ENCODE peak calls at places on chromosomes 16 and 17, in eight cellular contexts. Y is testis, A is PC-9, E is endodermal cell, D is A549, T is lower leg skin, V is retinal pigment epithelial cell, J is HCT116. X is an unnamed sample.

GRCh38 chr17:70447588-70447987 is 278.3 kb downstream of the KCNJ2 start:
- DNase-seq in Y (no peak), A (no peak), E (no peak), D (no peak), T (no peak), V (no peak), J (no peak), X (no peak)

GRCh38 chr16:77955127-77955526 is 67.2 kb upstream of the CLEC3A start:
- DNase-seq in Y (no peak), A (no peak), E (no peak), D (no peak), T (no peak), V (no peak), J (no peak), X (no peak)

GRCh38 chr16:2471016-2471652 is at the start of gene NTN3:
- DNase-seq in Y (no peak), A (no peak), E (peak), D (no peak), T (no peak), V (no peak), J (no peak), X (peak)

GRCh38 chr17:57672205-57672632 is 72.9 kb downstream of the CCDC182 start:
- DNase-seq in Y (no peak), A (no peak), E (no peak), D (no peak), T (no peak), V (no peak), J (no peak), X (peak)

GRCh38 chr17:2594657-2595085 is 1.2 kb downstream of the PAFAH1B1 start:
- DNase-seq in Y (no peak), A (no peak), E (no peak), D (peak), T (no peak), V (no peak), J (no peak), X (no peak)

GRCh38 chr16:84166796-84167695 is 19.8 kb downstream of the TAF1C start:
- DNase-seq in Y (no peak), A (no peak), E (peak), D (no peak), T (no peak), V (no peak), J (no peak), X (no peak)

GRCh38 chr16:27448531-27449433 is 46.8 kb downstream of the IL21R start:
- DNase-seq in Y (no peak), A (no peak), E (no peak), D (no peak), T (no peak), V (no peak), J (no peak), X (no peak)

GRCh38 chr16:74724820-74725549 is 24.3 kb upstream of the MLKL start:
- DNase-seq in Y (no peak), A (no peak), E (no peak), D (no peak), T (no peak), V (peak), J (no peak), X (peak)

GRCh38 chr17:76725580-76726230 is 701 bp downstream of the JMJD6 start:
- DNase-seq in Y (peak), A (no peak), E (no peak), D (peak), T (peak), V (no peak), J (no peak), X (peak)

GRCh38 chr17:42519546-42520444 is 16.2 kb upstream of the NAGLU start:
- DNase-seq in Y (peak), A (peak), E (peak), D (peak), T (peak), V (peak), J (peak), X (peak)

GRCh38 chr17:67635688-67636087 is 82.0 kb upstream of the NOL11 start:
- DNase-seq in Y (no peak), A (no peak), E (no peak), D (no peak), T (no peak), V (no peak), J (no peak), X (no peak)

GRCh38 chr16:4515611-4516233 is 22.9 kb downstream of the CDIP1 start:
- DNase-seq in Y (no peak), A (no peak), E (no peak), D (no peak), T (no peak), V (no peak), J (no peak), X (no peak)

GRCh38 chr16:83653785-83654184 is 154.0 kb upstream of the HSBP1 start:
- DNase-seq in Y (no peak), A (no peak), E (no peak), D (no peak), T (no peak), V (peak), J (no peak), X (peak)

GRCh38 chr17:57939797-57940196 is 15.4 kb downstream of the CUEDC1 start:
- DNase-seq in Y (no peak), A (no peak), E (no peak), D (no peak), T (no peak), V (no peak), J (no peak), X (no peak)

GRCh38 chr16:22191089-22191965 is 14.8 kb upstream of the EEF2K start:
- DNase-seq in Y (peak), A (peak), E (peak), D (peak), T (peak), V (peak), J (peak), X (peak)

GRCh38 chr16:22189473-22190168 is 16.5 kb upstream of the EEF2K start:
- DNase-seq in Y (peak), A (no peak), E (peak), D (no peak), T (peak), V (no peak), J (no peak), X (peak)

GRCh38 chr16:22191966-22192260 is 14.2 kb upstream of the EEF2K start:
- DNase-seq in Y (peak), A (no peak), E (no peak), D (no peak), T (no peak), V (no peak), J (no peak), X (no peak)

GRCh38 chr16:22188595-22189442 is 17.3 kb upstream of the EEF2K start:
- DNase-seq in Y (peak), A (peak), E (peak), D (peak), T (peak), V (no peak), J (peak), X (peak)

DNA sequence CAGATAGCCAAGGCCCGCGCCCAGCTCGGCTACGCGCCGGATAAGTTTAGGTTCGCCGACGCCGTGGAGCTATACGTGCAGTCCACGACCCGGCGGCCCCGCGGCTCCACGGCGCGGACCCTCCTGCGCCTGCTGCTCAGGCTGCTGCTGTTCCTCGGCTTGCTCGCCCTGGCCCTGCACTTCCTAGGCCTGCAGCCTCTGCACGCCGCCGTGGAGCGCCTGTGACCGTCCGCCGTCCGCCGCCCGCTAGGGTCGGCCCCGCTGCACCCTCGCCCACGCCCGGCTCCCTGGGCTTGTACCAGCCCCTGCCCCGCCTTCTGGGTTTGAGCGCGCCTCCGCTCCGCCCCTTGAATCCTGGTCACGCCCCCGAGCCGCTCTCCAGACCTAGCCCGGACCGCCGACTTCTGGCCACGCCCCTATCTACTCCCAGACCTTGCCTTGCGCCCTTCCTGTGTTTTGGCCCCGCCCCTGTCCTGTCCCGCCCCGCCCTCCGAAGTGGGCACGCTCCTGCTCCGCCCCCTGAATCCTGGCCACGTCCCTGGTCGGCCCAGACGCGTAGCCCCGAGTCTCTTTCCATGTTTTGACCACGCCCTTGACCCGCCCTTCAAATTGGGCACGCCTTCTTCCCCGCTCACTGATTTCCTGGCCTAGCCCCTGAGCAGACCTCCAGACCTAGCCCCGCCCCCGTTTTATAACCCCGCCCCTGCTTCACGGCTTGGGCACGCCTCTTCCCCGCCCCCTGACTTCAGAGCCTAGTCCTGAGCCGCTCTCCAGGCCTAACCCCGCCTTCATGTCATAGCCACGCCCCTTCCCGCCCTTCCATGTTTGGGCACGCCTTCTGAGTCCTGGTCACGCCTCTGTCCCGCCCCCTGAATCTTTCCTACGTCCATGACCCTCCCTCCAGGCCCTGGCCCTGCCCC is 15.6 kb upstream of the EEF2K start:
- DNase-seq in Y (peak), A (peak), E (peak), D (peak), T (peak), V (peak), J (peak), X (peak)
- TF ChIP-seq CTCF in Y (no peak), A (no peak), E (no peak), D (no peak), T (peak), V (no peak), J (no peak), X (no peak)

GRCh38 chr16:68309798-68310197 is 948 bp downstream of the SLC7A6OS start:
- DNase-seq in Y (no peak), A (no peak), E (no peak), D (no peak), T (no peak), V (no peak), J (no peak), X (no peak)

GRCh38 chr16:68310441-68311315 is at the start of the genes PRMT7 and SLC7A6OS:
- DNase-seq in Y (peak), A (peak), E (peak), D (peak), T (peak), V (no peak), J (peak), X (peak)

GRCh38 chr16:68311316-68311620 is 449 bp downstream of the PRMT7 start:
- DNase-seq in Y (no peak), A (no peak), E (no peak), D (no peak), T (no peak), V (no peak), J (no peak), X (peak)

GRCh38 chr16:68313116-68313515 is 2.3 kb downstream of the PRMT7 start:
- DNase-seq in Y (no peak), A (no peak), E (no peak), D (no peak), T (no peak), V (no peak), J (no peak), X (no peak)
- H3K4me3 ChIP-seq in Y (no peak), A (no peak), E (no peak), D (no peak), T (no peak), V (no peak), J (no peak), X (no peak)

DNA sequence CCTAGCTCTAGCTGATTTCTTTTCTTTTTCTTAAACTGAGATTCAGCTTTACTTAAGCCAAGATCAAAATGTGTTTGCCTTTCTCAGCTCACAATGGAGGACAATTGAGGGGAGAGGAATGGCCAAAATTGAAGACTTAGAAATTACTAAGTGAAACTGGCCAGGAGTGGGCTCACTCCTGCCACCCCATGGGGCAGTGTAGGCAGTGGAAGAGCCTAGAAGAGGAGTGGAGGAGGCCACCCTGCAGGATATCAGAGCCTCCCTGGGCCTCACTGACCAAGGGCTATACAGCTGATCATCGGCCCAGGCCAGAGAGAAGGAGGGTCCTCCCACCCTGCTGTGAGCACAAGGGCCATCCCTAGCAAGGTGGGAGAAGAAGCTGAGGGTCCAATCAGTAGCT is 119.8 kb downstream of the CCT6B start:
- DNase-seq in Y (no peak), A (no peak), E (no peak), D (no peak), T (no peak), V (no peak), J (no peak), X (no peak)
- TF ChIP-seq CTCF in Y (no peak), A (no peak), E (peak), D (no peak), T (no peak), V (peak), J (peak), X (no peak)

DNA sequence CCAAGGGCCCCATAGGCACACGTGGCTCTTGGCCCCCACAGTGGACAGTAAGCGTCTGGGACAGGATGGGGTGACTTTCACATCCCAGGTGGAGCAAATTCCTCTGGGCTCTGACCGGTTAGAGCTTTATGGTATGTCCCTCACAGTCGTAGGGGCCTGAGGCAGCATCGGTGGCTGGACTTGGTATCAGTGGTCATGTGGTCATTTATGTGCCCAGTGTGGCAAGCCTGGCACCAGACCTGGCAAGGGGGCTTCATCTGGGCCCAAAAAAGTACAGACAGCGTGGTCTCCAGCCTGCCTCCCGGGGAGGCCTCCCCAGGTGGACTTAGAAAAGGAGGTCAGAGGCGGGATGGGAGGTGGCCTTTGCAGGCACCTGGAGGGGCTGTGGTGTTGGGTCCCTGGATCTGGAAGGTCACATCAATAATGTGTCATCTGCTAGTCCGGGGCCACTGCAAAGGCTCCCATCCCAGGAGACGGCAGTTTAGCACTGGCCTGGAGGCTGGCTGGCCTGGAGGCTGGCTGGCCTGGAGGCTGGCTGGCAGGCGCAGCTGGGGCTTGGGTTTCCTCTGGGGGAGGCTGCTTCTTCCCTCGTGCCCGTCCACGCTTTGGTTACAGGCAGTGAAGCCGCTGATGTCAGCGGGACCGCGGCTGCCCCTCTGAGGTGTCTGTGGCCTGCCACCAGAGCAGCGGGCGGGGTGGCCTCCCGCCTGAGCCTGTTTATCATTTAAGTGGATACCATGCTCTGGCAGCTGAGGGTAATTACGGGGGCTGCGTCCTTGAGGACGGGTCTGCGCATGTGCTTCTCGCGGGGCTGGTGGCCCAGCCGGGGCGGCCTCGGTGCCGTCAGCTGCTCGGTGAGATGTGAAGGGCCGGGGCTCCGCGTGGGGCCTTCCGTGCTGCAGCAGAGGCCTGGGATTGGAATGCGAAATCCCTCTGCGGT is 20.7 kb upstream of the CBX4 start:
- DNase-seq in Y (peak), A (no peak), E (peak), D (no peak), T (no peak), V (no peak), J (no peak), X (no peak)
- H3K4me3 ChIP-seq in Y (no peak), A (no peak), E (no peak), D (no peak), T (no peak), V (no peak), J (no peak), X (no peak)

DNA sequence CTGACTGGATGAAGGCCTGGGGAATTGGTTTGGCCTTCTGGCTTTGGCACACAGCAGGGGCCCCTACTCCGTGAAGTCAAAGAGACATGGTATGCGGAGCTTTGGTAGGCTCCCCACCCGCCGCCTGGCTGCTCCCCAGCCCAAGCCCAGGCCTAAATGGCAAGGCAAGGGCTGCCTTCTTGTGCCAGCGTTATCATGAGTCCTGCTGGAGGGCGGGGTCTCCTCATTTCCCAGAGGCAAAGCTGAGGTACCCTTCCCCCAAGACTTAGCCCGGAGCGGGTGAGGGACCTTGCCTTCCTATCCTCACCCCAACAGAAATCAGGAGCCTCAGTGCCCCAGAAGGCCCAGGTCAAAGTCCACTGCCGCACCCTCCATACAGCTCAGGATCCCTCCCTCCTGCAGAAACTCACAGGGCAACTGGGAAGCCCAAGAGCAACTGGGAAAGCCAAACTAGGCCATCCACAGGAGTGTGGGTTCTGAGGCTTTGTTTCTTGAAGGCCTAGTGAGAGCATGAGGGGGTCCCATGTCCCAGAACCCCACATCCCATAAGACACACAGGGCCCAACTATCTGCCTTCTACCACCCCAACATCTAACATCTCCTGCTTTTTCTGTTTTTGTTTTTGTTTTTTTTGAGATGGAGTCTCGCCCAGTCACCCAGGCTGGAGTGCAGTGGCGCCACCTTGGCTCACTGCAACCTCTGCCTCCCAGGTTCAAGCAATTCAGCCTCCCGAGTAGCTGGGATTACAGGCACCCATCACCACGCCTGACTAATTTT is 9.3 kb downstream of the PGAP3 start:
- DNase-seq in Y (no peak), A (no peak), E (no peak), D (no peak), T (no peak), V (no peak), J (no peak), X (no peak)
- TF ChIP-seq CTCF in Y (no peak), A (no peak), E (peak), D (no peak), T (no peak), V (no peak), J (no peak), X (no peak)

DNA sequence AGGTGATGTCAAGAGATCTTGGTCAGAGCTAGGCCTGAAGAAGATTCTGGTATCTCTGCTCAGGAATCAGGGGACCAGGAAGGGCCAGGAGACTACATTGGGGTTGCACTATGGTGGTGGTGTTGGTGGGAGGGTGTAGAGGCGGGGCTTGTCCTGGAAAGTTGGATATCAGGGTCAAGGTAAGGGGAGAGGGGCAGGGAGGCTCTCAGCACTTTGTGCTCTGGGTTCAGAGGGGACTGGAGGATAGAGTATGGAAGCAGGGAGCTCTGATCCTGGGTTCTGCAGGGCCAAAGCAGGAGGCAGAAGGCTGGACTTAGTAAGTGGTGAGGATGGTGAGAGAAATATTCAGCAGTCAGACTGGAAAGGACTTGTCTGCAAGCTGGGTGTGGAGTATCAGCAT is 3.0 kb downstream of the NOL3 start:
- DNase-seq in Y (no peak), A (no peak), E (peak), D (no peak), T (no peak), V (no peak), J (no peak), X (no peak)
- H3K4me3 ChIP-seq in Y (no peak), A (peak), E (peak), D (peak), T (no peak), V (peak), J (peak), X (peak)

GRCh38 chr16:11144122-11144521 is 111.9 kb downstream of the SOCS1 start:
- DNase-seq in Y (no peak), A (no peak), E (no peak), D (no peak), T (no peak), V (no peak), J (no peak), X (no peak)
- TF ChIP-seq CTCF in Y (no peak), A (no peak), E (no peak), D (no peak), T (no peak), V (no peak), J (no peak), X (no peak)

DNA sequence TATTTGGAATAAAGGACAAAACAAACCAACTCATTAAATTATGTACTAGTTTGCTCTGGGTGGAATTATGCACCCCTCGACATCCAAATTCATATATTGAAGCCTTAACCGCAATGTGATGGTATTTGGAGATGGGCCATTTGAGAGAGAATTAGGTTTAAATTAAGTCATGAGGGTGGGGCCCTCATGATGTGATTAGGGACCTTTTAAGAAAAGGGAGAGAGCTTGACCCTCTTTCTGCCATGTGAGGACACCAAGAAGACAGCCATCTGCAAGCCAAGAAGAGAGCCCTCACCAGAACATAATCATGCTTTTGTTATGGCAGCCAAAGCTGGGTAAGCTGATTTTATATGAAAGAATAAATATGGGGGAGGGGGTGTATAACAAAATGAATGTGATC is 2.0 kb downstream of the C16orf87 start:
- DNase-seq in Y (no peak), A (no peak), E (no peak), D (no peak), T (no peak), V (no peak), J (no peak), X (no peak)
- H3K4me3 ChIP-seq in Y (no peak), A (peak), E (peak), D (peak), T (no peak), V (peak), J (no peak), X (no peak)

GRCh38 chr17:40004712-40005111 is 10.5 kb upstream of the CSF3 start:
- DNase-seq in Y (no peak), A (no peak), E (no peak), D (no peak), T (no peak), V (no peak), J (no peak), X (no peak)
- TF ChIP-seq CTCF in Y (no peak), A (no peak), E (no peak), D (no peak), T (no peak), V (no peak), J (no peak), X (no peak)

X was measured in epithelial cell of esophagus.